ENCODE peak calls at places on chromosome 21, in four cellular contexts. C is LoVo, Z is NCI-H2107, G is T-helper 17 cell. E is an unnamed sample.
A peak's percentile ranks its signal among the peaks of the same experiment; 100 is the strongest.

GRCh38 chr21:40783404-40783803 is 63.6 kb downstream of the DSCAM start:
- DNase-seq in G (no peak), Z (no peak), C (no peak), E (no peak)

GRCh38 chr21:36630485-36631206 is 68.3 kb upstream of the SIM2 start:
- DNase-seq in C (peak; percentile 68), G (peak; percentile 39), Z (peak; percentile 38), E (peak; percentile 46)

GRCh38 chr21:39137248-39138186 is 45.7 kb downstream of the PSMG1 start:
- DNase-seq in C (no peak), Z (no peak), G (no peak), E (no peak)

GRCh38 chr21:35933466-35933865 is 126.9 kb downstream of the SETD4 start:
- DNase-seq in Z (no peak), G (no peak), C (no peak), E (no peak)

GRCh38 chr21:45021428-45022347 is 52.7 kb upstream of the ADARB1 start:
- DNase-seq in C (no peak), Z (no peak), G (peak; percentile 5), E (no peak)

GRCh38 chr21:25925936-25926335 is 191.2 kb downstream of the GABPA start:
- DNase-seq in C (no peak), Z (no peak), G (no peak), E (no peak)

GRCh38 chr21:42863504-42863870 is 15.9 kb downstream of the WDR4 start:
- DNase-seq in G (no peak), C (no peak), Z (no peak), E (no peak)

GRCh38 chr21:41487082-41487481 is 20.9 kb downstream of the TMPRSS2 start:
- DNase-seq in G (no peak), Z (no peak), C (no peak), E (no peak)

GRCh38 chr21:39116761-39117425 is 66.4 kb downstream of the PSMG1 start:
- DNase-seq in Z (no peak), C (no peak), G (no peak), E (no peak)

GRCh38 chr21:15947707-15948106 is 217.9 kb downstream of the USP25 start:
- DNase-seq in G (no peak), C (no peak), Z (no peak), E (no peak)

GRCh38 chr21:41827951-41828883 is 50.9 kb downstream of the PRDM15 start:
- DNase-seq in Z (peak; percentile 78), G (no peak), C (no peak), E (no peak)

GRCh38 chr21:41605178-41605933 is 97.4 kb upstream of the TMPRSS2 start:
- DNase-seq in G (no peak), C (no peak), Z (peak; percentile 36), E (no peak)

GRCh38 chr21:37060296-37060695 is 12.6 kb downstream of the PIGP start:
- DNase-seq in Z (peak; percentile 95), G (no peak), C (peak; percentile 75), E (peak; percentile 79)

GRCh38 chr21:27713159-27714109 is 746.5 kb upstream of the ADAMTS5 start:
- DNase-seq in G (no peak), C (no peak), Z (no peak), E (no peak)

GRCh38 chr21:45324430-45325205 is 36.9 kb upstream of the POFUT2 start:
- DNase-seq in G (no peak), Z (no peak), C (no peak), E (no peak)